ENCODE peak calls at places on chromosomes 16 and 17, in four cellular contexts. T, O, I and F are unnamed samples.

GRCh38 chr16:24255446-24256352 is at the start of gene CACNG3:
- DNase-seq in T (peak; percentile 87), O (peak; percentile 42), I (no peak), F (peak; percentile 61)

GRCh38 chr17:33163827-33164555 is 129.1 kb downstream of the ASIC2 start:
- DNase-seq in T (no peak), O (no peak), I (no peak), F (no peak)

GRCh38 chr16:85220125-85220839 is 108.0 kb upstream of the CIBAR2 start:
- DNase-seq in T (no peak), O (no peak), I (no peak), F (no peak)

GRCh38 chr16:10817963-10818941 is at the start of gene TVP23A:
- DNase-seq in T (peak; percentile 69), O (no peak), I (no peak), F (no peak)

GRCh38 chr17:62092784-62093183 is 27.7 kb upstream of the MED13 start:
- DNase-seq in T (no peak), O (no peak), I (no peak), F (no peak)

GRCh38 chr16:66970775-66971725 is 10.0 kb downstream of the CES3 start:
- DNase-seq in T (peak; percentile 44), O (no peak), I (no peak), F (no peak)

GRCh38 chr17:44688675-44689491 is 693 bp downstream of the CCDC43 start:
- DNase-seq in T (no peak), O (no peak), I (no peak), F (no peak)

GRCh38 chr17:37062036-37062435 is 113.3 kb downstream of the AATF start:
- DNase-seq in T (no peak), O (no peak), I (no peak), F (no peak)

GRCh38 chr16:72785886-72786285 is 262.0 kb downstream of the ZFHX3 start:
- DNase-seq in T (no peak), O (no peak), I (no peak), F (no peak)

GRCh38 chr17:16954541-16954940 is 17.4 kb downstream of the TNFRSF13B start:
- DNase-seq in T (no peak), O (no peak), I (no peak), F (no peak)

GRCh38 chr16:89574681-89575246 is 794 bp upstream of the CPNE7 start:
- DNase-seq in T (peak; percentile 87), O (peak; percentile 20), I (no peak), F (peak; percentile 96)

GRCh38 chr17:6910987-6911603 is 79.6 kb upstream of the TEKT1 start:
- DNase-seq in T (peak; percentile 22), O (no peak), I (no peak), F (no peak)

GRCh38 chr17:10698116-10698818 is 873 bp downstream of the ADPRM start:
- DNase-seq in T (no peak), O (no peak), I (no peak), F (no peak)

GRCh38 chr17:8173056-8173870 is 2.9 kb downstream of the TMEM107 start:
- DNase-seq in T (peak; percentile 45), O (peak; percentile 89), I (peak; percentile 98), F (no peak)

GRCh38 chr17:75476752-75477492 is 20.5 kb downstream of the TMEM94 start:
- DNase-seq in T (no peak), O (no peak), I (no peak), F (no peak)

GRCh38 chr17:2107050-2107449 is 52.1 kb downstream of the HIC1 start:
- DNase-seq in T (no peak), O (no peak), I (no peak), F (no peak)

GRCh38 chr16:10130482-10130996 is 51.7 kb downstream of the GRIN2A start:
- DNase-seq in T (no peak), O (no peak), I (no peak), F (no peak)

GRCh38 chr17:3534881-3535252 is 22.7 kb downstream of the TRPV3 start:
- DNase-seq in T (no peak), O (no peak), I (no peak), F (no peak)

GRCh38 chr17:7560172-7561027 is 1.3 kb upstream of the SENP3 start:
- DNase-seq in T (peak; percentile 51), O (no peak), I (no peak), F (peak; percentile 61)

GRCh38 chr17:40478486-40478885 is 22.9 kb downstream of the TNS4 start:
- DNase-seq in T (no peak), O (no peak), I (no peak), F (no peak)

GRCh38 chr16:53090591-53091507 is 36.1 kb downstream of the CHD9 start:
- DNase-seq in T (no peak), O (peak; percentile 89), I (peak; percentile 59), F (no peak)

GRCh38 chr17:49132699-49133364 is at the start of gene B4GALNT2:
- DNase-seq in T (no peak), O (no peak), I (no peak), F (no peak)

GRCh38 chr16:67685388-67686112 is 18.9 kb downstream of the C16orf86 start:
- DNase-seq in T (no peak), O (no peak), I (no peak), F (no peak)

GRCh38 chr16:11161974-11162373 is 94.0 kb downstream of the SOCS1 start:
- DNase-seq in T (no peak), O (no peak), I (no peak), F (no peak)

GRCh38 chr17:57935833-57936807 is 19.1 kb downstream of the CUEDC1 start:
- DNase-seq in T (no peak), O (no peak), I (no peak), F (no peak)

GRCh38 chr16:68644715-68645493 is at the start of gene CDH3:
- DNase-seq in T (peak; percentile 29), O (peak; percentile 6), I (no peak), F (peak; percentile 28)

DNA sequence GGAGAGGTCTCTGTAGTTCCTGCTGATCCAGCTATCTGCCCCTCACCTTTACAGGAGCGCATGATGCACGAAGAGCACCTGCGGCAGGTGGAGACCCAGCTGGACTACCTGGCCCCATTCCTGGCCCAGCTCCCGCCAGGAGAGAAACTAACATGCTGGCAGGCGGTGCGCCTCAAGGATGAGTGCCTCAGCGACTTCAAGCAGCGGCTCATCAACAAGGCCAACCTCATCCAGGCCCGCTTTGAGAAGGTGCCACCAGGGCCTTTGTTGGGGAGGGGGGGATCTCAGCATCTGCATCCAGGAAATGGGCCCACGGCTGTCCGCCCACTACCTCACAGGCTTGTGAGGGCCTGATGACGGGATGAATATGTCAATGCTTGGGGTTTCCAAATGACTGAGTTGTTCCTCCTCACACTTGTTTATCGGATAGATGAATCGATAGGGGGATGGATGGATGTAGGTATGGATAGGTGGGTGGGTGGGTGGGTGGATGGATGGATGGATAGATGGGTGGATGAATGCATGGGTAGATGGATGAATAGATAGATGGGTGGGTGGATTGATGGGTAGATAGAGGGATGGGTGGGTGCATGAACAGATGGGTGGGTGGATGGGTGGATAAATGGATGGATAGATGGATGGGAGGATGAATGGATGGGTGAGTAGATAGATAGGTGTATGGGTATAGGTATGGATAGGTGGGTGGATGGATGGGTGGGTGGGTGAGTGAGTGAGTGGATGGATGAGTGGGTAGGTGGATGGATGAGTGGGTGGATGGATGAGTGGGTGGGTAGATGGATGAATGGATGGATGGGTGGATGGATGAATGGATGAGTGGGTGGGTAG is 7.0 kb upstream of the KATNB1 start:
- DNase-seq in T (no peak), O (no peak), I (no peak), F (no peak)
- TF ChIP-seq SPI1 in T (no peak), O (no peak), I (no peak), F (no peak)

GRCh38 chr17:50506298-50506697 is 1.9 kb upstream of the MYCBPAP start:
- DNase-seq in T (no peak), O (no peak), I (no peak), F (no peak)

GRCh38 chr17:50511058-50511457 is 2.8 kb downstream of the MYCBPAP start:
- DNase-seq in T (no peak), O (no peak), I (peak; percentile 83), F (peak; percentile 70)

GRCh38 chr17:50505731-50506130 is 2.5 kb upstream of the MYCBPAP start:
- DNase-seq in T (no peak), O (no peak), I (no peak), F (no peak)

GRCh38 chr17:50508573-50509460 is 578 bp downstream of the MYCBPAP start:
- DNase-seq in T (no peak), O (no peak), I (no peak), F (no peak)

GRCh38 chr17:50507871-50508572 is at the start of gene MYCBPAP:
- DNase-seq in T (peak; percentile 35), O (peak; percentile 66), I (peak; percentile 28), F (peak; percentile 86)
- TF ChIP-seq POLR2AphosphoS5 in T (no peak), O (no peak), I (no peak), F (peak; percentile 61)

DNA sequence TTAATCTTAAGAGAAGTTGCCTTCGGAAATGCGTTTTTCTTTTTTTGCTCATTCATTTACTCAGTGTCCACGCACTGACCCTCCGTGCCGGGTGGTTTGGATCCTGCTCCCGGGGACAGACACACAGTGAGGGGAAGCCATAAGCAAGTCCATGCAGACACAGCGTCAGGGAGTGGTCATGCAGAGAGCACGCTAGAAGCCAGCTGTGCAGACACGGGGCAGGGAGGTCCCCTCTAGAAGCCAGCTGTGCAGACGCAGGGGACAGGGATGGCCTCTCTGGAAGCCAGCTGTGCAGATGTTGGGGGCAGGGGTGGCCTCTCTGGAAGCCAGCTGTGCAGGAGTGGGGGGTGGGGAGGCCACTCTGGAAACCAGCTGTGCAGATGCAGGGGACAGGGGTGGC is 4.8 kb downstream of the GAA start:
- DNase-seq in T (no peak), O (no peak), I (no peak), F (no peak)
- TF ChIP-seq SPI1 in T (no peak), O (no peak), I (no peak), F (no peak)

GRCh38 chr16:1327619-1327947 is 5.9 kb upstream of the BAIAP3 start:
- DNase-seq in T (no peak), O (no peak), I (no peak), F (no peak)

GRCh38 chr16:1325673-1326371 is 7.6 kb upstream of the BAIAP3 start:
- DNase-seq in T (no peak), O (no peak), I (no peak), F (no peak)

GRCh38 chr16:1325261-1325660 is 8.2 kb upstream of the BAIAP3 start:
- DNase-seq in T (no peak), O (no peak), I (no peak), F (no peak)

GRCh38 chr16:1326380-1326779 is 7.1 kb upstream of the BAIAP3 start:
- DNase-seq in T (no peak), O (no peak), I (no peak), F (no peak)

GRCh38 chr16:1326946-1327618 is 6.4 kb upstream of the BAIAP3 start:
- DNase-seq in T (no peak), O (no peak), I (no peak), F (no peak)
- TF ChIP-seq POLR2AphosphoS5 in T (no peak), O (no peak), I (no peak), F (no peak)

DNA sequence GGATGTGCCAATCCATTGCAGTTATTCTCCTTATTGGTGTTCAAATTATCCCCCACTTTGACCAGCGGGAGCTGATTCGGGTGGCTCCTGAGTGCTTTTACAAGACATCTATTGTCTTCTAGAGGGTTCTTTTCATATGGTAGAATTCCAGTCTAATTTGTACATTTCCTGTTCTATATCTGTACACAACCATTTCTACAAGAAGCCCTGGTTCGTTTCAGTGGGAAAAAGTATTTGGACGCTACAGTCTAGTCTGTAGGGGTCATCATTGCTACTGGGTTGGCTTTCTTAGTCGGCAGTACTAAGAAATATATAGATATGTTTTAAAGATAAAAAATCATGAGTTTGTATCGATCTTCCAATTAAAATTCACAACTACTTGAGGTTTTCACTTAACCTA is 262.6 kb downstream of the MAP2K6 start:
- DNase-seq in T (no peak), O (no peak), I (no peak), F (no peak)
- TF ChIP-seq SPI1 in T (no peak), O (no peak), I (no peak), F (no peak)

GRCh38 chr16:81711609-81712329 is 67.3 kb upstream of the PLCG2 start:
- DNase-seq in T (peak; percentile 57), O (peak; percentile 14), I (no peak), F (no peak)
- TF ChIP-seq POLR2AphosphoS5 in T (no peak), O (no peak), I (no peak), F (no peak)